ENCODE peak calls at places on chromosomes 5 and 9, in five cellular contexts. One of them, this sample, is unnamed.
A peak's percentile ranks its signal among the peaks of the same experiment; 100 is the strongest.

GRCh38 chr5:143235423-143235822 is 168.1 kb downstream of the NR3C1 start:
- DNase-seq in right atrium auricular region: no peak
- DNase-seq in osteoblast: no peak
- DNase-seq in heart left ventricle: no peak
- DNase-seq in omental fat pad: no peak
- DNase-seq in this sample: no peak

GRCh38 chr5:136656811-136657210 is 291.5 kb upstream of the TRPC7 start:
- DNase-seq in heart left ventricle: no peak
- DNase-seq in osteoblast: no peak
- DNase-seq in right atrium auricular region: no peak
- DNase-seq in omental fat pad: no peak
- DNase-seq in this sample: no peak

GRCh38 chr5:139901971-139902370 is 106.4 kb downstream of the PSD2 start:
- DNase-seq in heart left ventricle: no peak
- DNase-seq in right atrium auricular region: no peak
- DNase-seq in omental fat pad: no peak
- DNase-seq in osteoblast: no peak
- DNase-seq in this sample: no peak

GRCh38 chr9:97900738-97901565 is 21.3 kb downstream of the TRMO start:
- DNase-seq in heart left ventricle: no peak
- DNase-seq in osteoblast: peak; percentile 54
- DNase-seq in right atrium auricular region: no peak
- DNase-seq in omental fat pad: no peak
- DNase-seq in this sample: no peak

GRCh38 chr9:82284758-82285157 is 296.2 kb downstream of the SPATA31D1 start:
- DNase-seq in right atrium auricular region: no peak
- DNase-seq in omental fat pad: no peak
- DNase-seq in heart left ventricle: no peak
- DNase-seq in osteoblast: no peak
- DNase-seq in this sample: no peak

GRCh38 chr9:92637886-92638620 is 31.9 kb downstream of the IPPK start:
- DNase-seq in osteoblast: no peak
- DNase-seq in omental fat pad: no peak
- DNase-seq in right atrium auricular region: peak; percentile 30
- DNase-seq in heart left ventricle: no peak
- DNase-seq in this sample: no peak

GRCh38 chr5:92942762-92943161 is 638.3 kb downstream of the NR2F1-AS1 start:
- DNase-seq in heart left ventricle: no peak
- DNase-seq in right atrium auricular region: no peak
- DNase-seq in omental fat pad: no peak
- DNase-seq in osteoblast: no peak
- DNase-seq in this sample: no peak

GRCh38 chr5:15020731-15021130 is 149.2 kb upstream of the ANKH start:
- DNase-seq in osteoblast: no peak
- DNase-seq in heart left ventricle: no peak
- DNase-seq in right atrium auricular region: no peak
- DNase-seq in omental fat pad: no peak
- DNase-seq in this sample: no peak

GRCh38 chr9:69822091-69822750 is 1.6 kb downstream of the CFAP95 start:
- DNase-seq in right atrium auricular region: no peak
- DNase-seq in omental fat pad: no peak
- DNase-seq in heart left ventricle: no peak
- DNase-seq in osteoblast: peak; percentile 61
- DNase-seq in this sample: no peak

GRCh38 chr5:83077662-83078261 is 415 bp downstream of the XRCC4 start:
- DNase-seq in omental fat pad: no peak
- DNase-seq in right atrium auricular region: no peak
- DNase-seq in heart left ventricle: no peak
- DNase-seq in osteoblast: peak; percentile 67
- DNase-seq in this sample: no peak

GRCh38 chr9:76624381-76625048 is 139.7 kb upstream of the PCA3 start:
- DNase-seq in osteoblast: no peak
- DNase-seq in heart left ventricle: no peak
- DNase-seq in omental fat pad: no peak
- DNase-seq in right atrium auricular region: no peak
- DNase-seq in this sample: no peak

GRCh38 chr9:82882744-82883143 is 180.2 kb downstream of the RASEF start:
- DNase-seq in omental fat pad: no peak
- DNase-seq in heart left ventricle: no peak
- DNase-seq in osteoblast: no peak
- DNase-seq in right atrium auricular region: no peak
- DNase-seq in this sample: no peak

GRCh38 chr9:34513567-34514214 is 9.1 kb downstream of the ENHO start:
- DNase-seq in right atrium auricular region: no peak
- DNase-seq in osteoblast: peak; percentile 90
- DNase-seq in omental fat pad: no peak
- DNase-seq in heart left ventricle: no peak
- DNase-seq in this sample: no peak

GRCh38 chr5:132298305-132298704 is 4.1 kb downstream of the SLC22A4 start:
- DNase-seq in right atrium auricular region: no peak
- DNase-seq in osteoblast: no peak
- DNase-seq in heart left ventricle: no peak
- DNase-seq in omental fat pad: no peak
- DNase-seq in this sample: peak; percentile 24

GRCh38 chr5:95822038-95822407 is 503 bp downstream of the GLRX start:
- DNase-seq in osteoblast: no peak
- DNase-seq in heart left ventricle: peak; percentile 79
- DNase-seq in right atrium auricular region: no peak
- DNase-seq in omental fat pad: no peak
- DNase-seq in this sample: no peak

GRCh38 chr5:138370537-138370936 is 18.1 kb downstream of the KDM3B start:
- DNase-seq in heart left ventricle: no peak
- DNase-seq in osteoblast: peak; percentile 30
- DNase-seq in omental fat pad: no peak
- DNase-seq in right atrium auricular region: no peak
- DNase-seq in this sample: no peak

GRCh38 chr9:98101868-98102273 is 17.2 kb downstream of the TRIM14 start:
- DNase-seq in osteoblast: no peak
- DNase-seq in omental fat pad: no peak
- DNase-seq in heart left ventricle: no peak
- DNase-seq in right atrium auricular region: no peak
- DNase-seq in this sample: no peak

GRCh38 chr9:130028493-130029222 is 14.3 kb downstream of the FNBP1 start:
- DNase-seq in omental fat pad: no peak
- DNase-seq in heart left ventricle: no peak
- DNase-seq in osteoblast: no peak
- DNase-seq in right atrium auricular region: no peak
- DNase-seq in this sample: no peak

GRCh38 chr5:76192837-76193236 is 109.7 kb downstream of the SV2C start:
- DNase-seq in osteoblast: no peak
- DNase-seq in heart left ventricle: no peak
- DNase-seq in right atrium auricular region: no peak
- DNase-seq in omental fat pad: no peak
- DNase-seq in this sample: no peak

GRCh38 chr5:17157916-17158529 is 59.4 kb upstream of the BASP1 start:
- DNase-seq in osteoblast: peak; percentile 84
- DNase-seq in right atrium auricular region: no peak
- DNase-seq in omental fat pad: no peak
- DNase-seq in heart left ventricle: no peak
- DNase-seq in this sample: peak; percentile 70

GRCh38 chr5:114335391-114335790 is 26.5 kb upstream of the KCNN2 start:
- DNase-seq in osteoblast: no peak
- DNase-seq in omental fat pad: no peak
- DNase-seq in heart left ventricle: no peak
- DNase-seq in right atrium auricular region: no peak
- DNase-seq in this sample: no peak

GRCh38 chr5:33524476-33524875 is 83.7 kb downstream of the TARS1 start:
- DNase-seq in right atrium auricular region: no peak
- DNase-seq in omental fat pad: no peak
- DNase-seq in osteoblast: no peak
- DNase-seq in heart left ventricle: no peak
- DNase-seq in this sample: no peak

GRCh38 chr9:35908484-35909125 is 685 bp upstream of the SPAAR start:
- DNase-seq in osteoblast: peak; percentile 58
- DNase-seq in right atrium auricular region: peak; percentile 66
- DNase-seq in heart left ventricle: peak; percentile 66
- DNase-seq in omental fat pad: no peak
- DNase-seq in this sample: no peak

GRCh38 chr9:35904966-35905781 is 828 bp upstream of the HRCT1 start:
- DNase-seq in heart left ventricle: peak; percentile 36
- DNase-seq in omental fat pad: no peak
- DNase-seq in osteoblast: peak; percentile 84
- DNase-seq in right atrium auricular region: peak; percentile 65
- DNase-seq in this sample: no peak

GRCh38 chr9:35907732-35908483 is 1.4 kb upstream of the SPAAR start:
- DNase-seq in heart left ventricle: peak; percentile 85
- DNase-seq in osteoblast: peak; percentile 96
- DNase-seq in right atrium auricular region: peak; percentile 85
- DNase-seq in omental fat pad: no peak
- DNase-seq in this sample: peak; percentile 58

GRCh38 chr9:35905912-35906679 is at the start of gene HRCT1:
- DNase-seq in omental fat pad: no peak
- DNase-seq in heart left ventricle: peak; percentile 96
- DNase-seq in osteoblast: peak; percentile 94
- DNase-seq in right atrium auricular region: peak; percentile 95
- DNase-seq in this sample: peak; percentile 81

DNA sequence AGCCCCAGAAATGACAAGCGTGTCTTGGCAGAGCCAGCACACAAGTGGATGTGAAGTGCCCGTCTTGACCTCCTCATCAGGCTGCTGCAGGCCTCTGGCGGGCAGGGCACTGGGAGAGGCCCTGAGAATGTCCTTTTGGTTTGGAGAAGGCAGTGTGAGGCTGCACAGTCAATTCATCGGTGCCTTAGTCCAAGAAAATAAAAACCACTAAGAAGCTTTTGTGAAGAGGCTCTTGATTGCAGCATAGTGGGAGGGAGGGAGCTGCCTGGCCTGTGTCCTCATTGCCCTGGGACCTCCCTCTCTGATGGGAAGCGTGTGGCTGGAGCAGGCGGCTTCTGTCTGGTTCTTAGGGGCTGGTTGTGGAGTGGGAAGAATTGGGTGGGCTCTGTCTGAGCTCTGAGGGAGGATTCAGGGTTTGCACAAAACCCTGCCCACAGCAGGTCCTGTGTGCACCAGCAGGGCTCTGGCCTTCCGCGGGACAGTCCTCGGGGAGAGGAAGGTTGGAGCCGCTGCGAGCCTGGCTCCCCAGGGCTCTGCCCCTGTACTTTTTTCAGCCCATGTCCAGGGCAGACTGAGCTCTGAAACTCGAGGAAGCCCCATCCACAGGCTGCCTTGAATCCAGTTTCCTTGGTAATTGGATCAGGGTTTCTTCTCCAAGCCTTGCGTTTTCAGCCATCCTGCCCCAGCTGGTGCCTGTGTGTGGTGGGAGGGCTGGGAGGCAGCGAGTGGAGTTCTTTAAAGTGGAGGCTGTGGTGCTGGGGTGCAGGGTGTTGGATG is 1.1 kb downstream of the HRCT1 start:
- DNase-seq in right atrium auricular region: peak; percentile 87
- DNase-seq in omental fat pad: no peak
- DNase-seq in heart left ventricle: peak; percentile 81
- DNase-seq in osteoblast: peak; percentile 91
- DNase-seq in this sample: peak; percentile 72
- TF ChIP-seq CTCF in right atrium auricular region: no peak
- TF ChIP-seq CTCF in omental fat pad: no peak
- TF ChIP-seq CTCF in heart left ventricle: no peak
- TF ChIP-seq CTCF in osteoblast: no peak
- TF ChIP-seq CTCF in this sample: no peak

GRCh38 chr5:172377438-172377837 is 76.9 kb downstream of the SH3PXD2B start:
- DNase-seq in osteoblast: peak; percentile 25
- DNase-seq in right atrium auricular region: no peak
- DNase-seq in omental fat pad: no peak
- DNase-seq in heart left ventricle: no peak
- DNase-seq in this sample: no peak

GRCh38 chr5:172370237-172370640 is 84.1 kb downstream of the SH3PXD2B start:
- DNase-seq in osteoblast: no peak
- DNase-seq in heart left ventricle: no peak
- DNase-seq in right atrium auricular region: no peak
- DNase-seq in omental fat pad: no peak
- DNase-seq in this sample: no peak

GRCh38 chr5:172370648-172371248 is 83.6 kb downstream of the SH3PXD2B start:
- DNase-seq in right atrium auricular region: no peak
- DNase-seq in heart left ventricle: no peak
- DNase-seq in omental fat pad: peak; percentile 57
- DNase-seq in osteoblast: peak; percentile 76
- DNase-seq in this sample: peak; percentile 12

GRCh38 chr5:172374783-172375182 is 79.5 kb downstream of the SH3PXD2B start:
- DNase-seq in right atrium auricular region: no peak
- DNase-seq in heart left ventricle: no peak
- DNase-seq in omental fat pad: no peak
- DNase-seq in osteoblast: no peak
- DNase-seq in this sample: no peak

DNA sequence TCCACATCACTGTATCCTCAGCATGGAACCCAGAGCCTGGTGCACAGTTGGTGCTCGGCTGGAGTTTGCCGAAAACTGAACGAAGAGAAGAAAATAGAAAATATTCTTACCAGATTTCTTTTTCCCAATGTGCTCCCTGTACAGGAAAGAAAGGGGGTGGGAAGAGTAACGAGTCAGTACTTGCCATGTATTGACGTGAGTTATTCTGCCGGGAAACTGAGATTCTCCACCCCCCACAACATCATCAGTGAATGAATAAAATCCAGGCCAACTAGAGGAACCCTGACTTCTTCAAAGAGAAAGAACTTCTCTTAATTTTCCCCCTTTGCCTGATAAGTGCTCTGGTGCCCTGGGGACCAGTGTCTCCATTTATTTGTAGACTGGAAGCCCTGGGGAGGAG is 80.6 kb downstream of the SH3PXD2B start:
- DNase-seq in heart left ventricle: no peak
- DNase-seq in right atrium auricular region: no peak
- DNase-seq in omental fat pad: no peak
- DNase-seq in osteoblast: no peak
- DNase-seq in this sample: no peak
- TF ChIP-seq CTCF in heart left ventricle: no peak
- TF ChIP-seq CTCF in right atrium auricular region: no peak
- TF ChIP-seq CTCF in omental fat pad: no peak
- TF ChIP-seq CTCF in osteoblast: no peak
- TF ChIP-seq CTCF in this sample: no peak

DNA sequence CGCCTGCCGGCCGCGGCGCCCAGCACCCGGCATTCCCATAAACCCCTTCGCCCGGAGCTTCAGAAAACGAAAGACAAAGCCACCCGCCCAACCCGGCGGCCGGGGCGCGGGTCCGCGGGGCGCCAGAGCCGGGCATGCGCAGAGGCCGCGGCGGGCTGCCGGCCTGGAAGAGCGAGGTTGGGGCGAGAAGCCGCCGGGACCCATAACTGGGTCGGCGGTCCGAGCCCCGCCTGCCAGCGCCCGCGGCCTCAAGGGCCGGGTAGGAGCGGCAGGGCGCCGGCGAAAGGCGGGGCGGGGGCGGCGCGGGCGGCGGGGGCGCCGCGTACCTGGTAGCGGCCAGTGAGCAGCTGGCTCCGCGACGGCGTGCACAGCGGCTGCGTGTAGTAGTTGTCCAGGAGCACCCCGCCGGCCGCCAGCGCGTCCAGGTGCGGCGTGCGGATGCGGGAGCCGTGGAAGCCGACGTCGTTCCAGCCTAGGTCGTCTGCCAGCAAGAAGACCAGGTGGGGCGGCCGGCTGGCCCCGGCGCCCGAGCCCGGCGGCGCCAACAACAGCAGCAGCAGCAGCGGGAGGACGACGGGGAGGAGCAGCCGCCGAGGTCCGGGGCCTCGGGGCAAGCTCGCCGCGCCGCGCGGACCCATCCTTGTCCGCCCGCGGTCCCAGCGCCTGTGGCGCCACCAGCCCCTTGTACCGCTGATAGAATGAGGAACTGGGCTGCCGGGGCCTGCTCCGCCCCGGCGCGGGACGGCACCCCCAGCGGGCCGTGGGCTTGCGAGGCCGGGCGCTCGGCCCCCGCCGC is at the start of gene ARSB:
- DNase-seq in omental fat pad: peak; percentile 60
- DNase-seq in right atrium auricular region: peak; percentile 80
- DNase-seq in osteoblast: peak; percentile 99
- DNase-seq in heart left ventricle: peak; percentile 90
- DNase-seq in this sample: no peak
- TF ChIP-seq CTCF in omental fat pad: no peak
- TF ChIP-seq CTCF in right atrium auricular region: peak; percentile 23
- TF ChIP-seq CTCF in osteoblast: no peak
- TF ChIP-seq CTCF in heart left ventricle: peak; percentile 38
- TF ChIP-seq CTCF in this sample: peak; percentile 35

GRCh38 chr9:17389026-17389425 is 189.8 kb upstream of the SH3GL2 start:
- DNase-seq in right atrium auricular region: no peak
- DNase-seq in heart left ventricle: no peak
- DNase-seq in osteoblast: no peak
- DNase-seq in omental fat pad: no peak
- DNase-seq in this sample: no peak
- TF ChIP-seq CTCF in right atrium auricular region: no peak
- TF ChIP-seq CTCF in heart left ventricle: no peak
- TF ChIP-seq CTCF in osteoblast: no peak
- TF ChIP-seq CTCF in omental fat pad: no peak
- TF ChIP-seq CTCF in this sample: no peak

This sample was measured in AG09319.